ENCODE peak calls at places on chromosomes 11 and 22, in five cellular contexts. M is pancreas; Z is sigmoid colon; Q is fibroblast of pulmonary artery; O is CD8-positive, alpha-beta T cell. G is an unnamed sample.
A peak's percentile ranks its signal among the peaks of the same experiment; 100 is the strongest.

GRCh38 chr22:39592104-39593060 is 21.8 kb downstream of the CACNA1I start:
- DNase-seq in M (peak; percentile 52), Z (peak; percentile 75), Q (peak; percentile 69), O (no peak), G (peak; percentile 85)

GRCh38 chr11:20020716-20021115 is 139.6 kb downstream of the DBX1 start:
- DNase-seq in M (no peak), Z (no peak), Q (no peak), O (no peak), G (no peak)

GRCh38 chr22:22720201-22720723 is 75.8 kb downstream of the GGTLC2 start:
- DNase-seq in M (no peak), Z (no peak), Q (peak; percentile 74), O (peak; percentile 54), G (peak; percentile 69)

GRCh38 chr11:64055077-64055476 is 19.3 kb downstream of the FLRT1 start:
- DNase-seq in M (no peak), Z (no peak), Q (no peak), O (no peak), G (no peak)

GRCh38 chr11:110712643-110713468 is 619 bp upstream of the ARHGAP20 start:
- DNase-seq in M (no peak), Z (peak; percentile 56), Q (peak; percentile 67), O (peak; percentile 20), G (no peak)

GRCh38 chr11:102220728-102221467 is 96.4 kb upstream of the BIRC3 start:
- DNase-seq in M (no peak), Z (no peak), Q (peak; percentile 33), O (no peak), G (no peak)

GRCh38 chr11:109096266-109096665 is 325.7 kb upstream of the C11orf87 start:
- DNase-seq in M (no peak), Z (no peak), Q (no peak), O (no peak), G (no peak)

GRCh38 chr11:3781423-3781822 is 15.9 kb downstream of the NUP98 start:
- DNase-seq in M (no peak), Z (no peak), Q (peak; percentile 14), O (no peak), G (peak; percentile 54)

GRCh38 chr11:66857234-66857926 is 516 bp downstream of the LRFN4 start:
- DNase-seq in M (no peak), Z (peak; percentile 63), Q (no peak), O (no peak), G (peak; percentile 34)

GRCh38 chr11:127998421-127998820 is 588.9 kb downstream of the ETS1 start:
- DNase-seq in M (no peak), Z (no peak), Q (no peak), O (no peak), G (no peak)

GRCh38 chr11:26946209-26946828 is 47.6 kb upstream of the FIBIN start:
- DNase-seq in M (no peak), Z (no peak), Q (peak; percentile 54), O (no peak), G (peak; percentile 46)

GRCh38 chr11:92227954-92228935 is 3.6 kb downstream of the FAT3 start:
- DNase-seq in M (no peak), Z (no peak), Q (no peak), O (no peak), G (no peak)
- TF ChIP-seq CTCF in M (no peak), Z (no peak), Q (no peak), O (no peak), G (no peak)

GRCh38 chr22:47990486-47990885 is 1228.0 kb downstream of the TBC1D22A start:
- DNase-seq in M (no peak), Z (no peak), Q (no peak), O (no peak), G (no peak)
- TF ChIP-seq CTCF in M (no peak), Z (no peak), Q (no peak), O (no peak), G (no peak)

DNA sequence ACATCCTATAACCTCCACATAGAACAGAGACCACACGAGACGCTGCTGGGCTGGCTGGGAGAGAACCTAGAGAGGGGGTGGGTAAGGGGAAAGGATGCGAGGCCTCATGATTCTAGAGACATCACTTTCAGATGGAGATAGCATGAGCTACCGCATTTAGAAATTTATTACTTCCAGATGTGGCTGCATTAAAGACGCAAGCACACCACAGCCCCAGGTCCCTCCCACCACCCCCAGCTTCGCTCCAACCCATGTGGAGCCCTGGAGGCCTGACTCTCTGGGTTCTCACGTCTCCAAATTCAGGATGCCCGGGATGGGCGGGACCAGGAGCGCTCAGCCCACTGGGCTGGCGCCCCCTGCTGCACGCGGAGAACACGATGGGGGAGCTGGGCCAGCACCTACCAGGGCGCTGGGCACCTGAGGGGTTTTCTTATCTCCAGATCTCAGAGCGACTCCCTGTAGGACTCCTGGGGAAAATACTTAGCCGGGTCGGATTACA is 13.6 kb downstream of the MRPL21 start:
- DNase-seq in M (no peak), Z (peak; percentile 78), Q (peak; percentile 42), O (no peak), G (no peak)
- TF ChIP-seq CTCF in M (no peak), Z (peak; percentile 27), Q (peak; percentile 59), O (no peak), G (peak; percentile 10)

GRCh38 chr11:112797653-112798293 is 163.4 kb upstream of the NCAM1 start:
- DNase-seq in M (no peak), Z (no peak), Q (peak; percentile 62), O (no peak), G (peak; percentile 59)
- TF ChIP-seq CTCF in M (no peak), Z (no peak), Q (peak; percentile 68), O (no peak), G (peak; percentile 62)

GRCh38 chr22:19488884-19489843 is 9.4 kb downstream of the CDC45 start:
- DNase-seq in M (no peak), Z (no peak), Q (peak; percentile 47), O (no peak), G (peak; percentile 28)
- TF ChIP-seq CTCF in M (no peak), Z (no peak), Q (peak; percentile 29), O (no peak), G (peak; percentile 9)

G was measured in MCF 10A.